ENCODE peak calls at places on chromosomes 5 and 9, in six cellular contexts. One of them, this sample, is unnamed.

GRCh38 chr5:150255659-150256415 is 33.7 kb downstream of the CAMK2A start:
- DNase-seq in NK-92 treated with Interleukin-12 subunit alpha and Interleukin-12 subunit beta, amount 100 ng/mL, for 24 hours: no peak
- DNase-seq in HCEC 1CT: no peak
- DNase-seq in AG04450: no peak
- DNase-seq in nephron progenitor cell: no peak
- DNase-seq in germinal center: no peak
- DNase-seq in this sample: no peak

GRCh38 chr5:73126381-73126780 is 6.0 kb downstream of the TMEM171 start:
- DNase-seq in NK-92 treated with Interleukin-12 subunit alpha and Interleukin-12 subunit beta, amount 100 ng/mL, for 24 hours: no peak
- DNase-seq in HCEC 1CT: no peak
- DNase-seq in AG04450: no peak
- DNase-seq in nephron progenitor cell: no peak
- DNase-seq in germinal center: no peak
- DNase-seq in this sample: no peak

GRCh38 chr5:95283761-95284511 is 958 bp downstream of the MCTP1 start:
- DNase-seq in NK-92 treated with Interleukin-12 subunit alpha and Interleukin-12 subunit beta, amount 100 ng/mL, for 24 hours: no peak
- DNase-seq in HCEC 1CT: peak
- DNase-seq in AG04450: no peak
- DNase-seq in nephron progenitor cell: peak
- DNase-seq in germinal center: peak
- DNase-seq in this sample: peak

GRCh38 chr5:121164632-121165031 is 687.0 kb upstream of the FTMT start:
- DNase-seq in NK-92 treated with Interleukin-12 subunit alpha and Interleukin-12 subunit beta, amount 100 ng/mL, for 24 hours: no peak
- DNase-seq in HCEC 1CT: no peak
- DNase-seq in AG04450: no peak
- DNase-seq in nephron progenitor cell: no peak
- DNase-seq in germinal center: no peak
- DNase-seq in this sample: no peak

GRCh38 chr9:21997480-21997879 is 2.9 kb downstream of the CDKN2B-AS1 start:
- DNase-seq in NK-92 treated with Interleukin-12 subunit alpha and Interleukin-12 subunit beta, amount 100 ng/mL, for 24 hours: no peak
- DNase-seq in HCEC 1CT: no peak
- DNase-seq in AG04450: no peak
- DNase-seq in nephron progenitor cell: no peak
- DNase-seq in germinal center: no peak
- DNase-seq in this sample: no peak

GRCh38 chr9:75490326-75490725 is 400.1 kb upstream of the PCSK5 start:
- DNase-seq in NK-92 treated with Interleukin-12 subunit alpha and Interleukin-12 subunit beta, amount 100 ng/mL, for 24 hours: no peak
- DNase-seq in HCEC 1CT: no peak
- DNase-seq in AG04450: no peak
- DNase-seq in nephron progenitor cell: no peak
- DNase-seq in germinal center: no peak
- DNase-seq in this sample: no peak

GRCh38 chr9:136725612-136726011 is 13.2 kb downstream of the DIPK1B start:
- DNase-seq in NK-92 treated with Interleukin-12 subunit alpha and Interleukin-12 subunit beta, amount 100 ng/mL, for 24 hours: no peak
- DNase-seq in HCEC 1CT: peak
- DNase-seq in AG04450: no peak
- DNase-seq in nephron progenitor cell: no peak
- DNase-seq in germinal center: no peak
- DNase-seq in this sample: no peak

GRCh38 chr5:33212900-33213299 is 227.9 kb upstream of the TARS1 start:
- DNase-seq in NK-92 treated with Interleukin-12 subunit alpha and Interleukin-12 subunit beta, amount 100 ng/mL, for 24 hours: no peak
- DNase-seq in HCEC 1CT: no peak
- DNase-seq in AG04450: no peak
- DNase-seq in nephron progenitor cell: no peak
- DNase-seq in germinal center: no peak
- DNase-seq in this sample: no peak

GRCh38 chr5:60340965-60341471 is 358.9 kb downstream of the DEPDC1B start:
- DNase-seq in NK-92 treated with Interleukin-12 subunit alpha and Interleukin-12 subunit beta, amount 100 ng/mL, for 24 hours: no peak
- DNase-seq in HCEC 1CT: no peak
- DNase-seq in AG04450: no peak
- DNase-seq in nephron progenitor cell: no peak
- DNase-seq in germinal center: no peak
- DNase-seq in this sample: no peak

GRCh38 chr5:128579669-128580068 is 41.6 kb upstream of the FBN2 start:
- DNase-seq in NK-92 treated with Interleukin-12 subunit alpha and Interleukin-12 subunit beta, amount 100 ng/mL, for 24 hours: no peak
- DNase-seq in HCEC 1CT: peak
- DNase-seq in AG04450: no peak
- DNase-seq in nephron progenitor cell: no peak
- DNase-seq in germinal center: no peak
- DNase-seq in this sample: no peak

GRCh38 chr5:122774519-122774860 is 390 bp upstream of the SNX2 start:
- DNase-seq in NK-92 treated with Interleukin-12 subunit alpha and Interleukin-12 subunit beta, amount 100 ng/mL, for 24 hours: no peak
- DNase-seq in HCEC 1CT: no peak
- DNase-seq in AG04450: no peak
- DNase-seq in nephron progenitor cell: no peak
- DNase-seq in germinal center: no peak
- DNase-seq in this sample: no peak

GRCh38 chr9:31321686-31322085 is 1062.8 kb upstream of the ACO1 start:
- DNase-seq in NK-92 treated with Interleukin-12 subunit alpha and Interleukin-12 subunit beta, amount 100 ng/mL, for 24 hours: no peak
- DNase-seq in HCEC 1CT: no peak
- DNase-seq in AG04450: no peak
- DNase-seq in nephron progenitor cell: no peak
- DNase-seq in germinal center: no peak
- DNase-seq in this sample: no peak

GRCh38 chr5:1555011-1555807 is 31.4 kb upstream of the LPCAT1 start:
- DNase-seq in NK-92 treated with Interleukin-12 subunit alpha and Interleukin-12 subunit beta, amount 100 ng/mL, for 24 hours: no peak
- DNase-seq in HCEC 1CT: peak
- DNase-seq in AG04450: no peak
- DNase-seq in nephron progenitor cell: no peak
- DNase-seq in germinal center: no peak
- DNase-seq in this sample: peak

GRCh38 chr5:141373673-141374317 is at the start of gene PCDHGA6:
- DNase-seq in NK-92 treated with Interleukin-12 subunit alpha and Interleukin-12 subunit beta, amount 100 ng/mL, for 24 hours: no peak
- DNase-seq in HCEC 1CT: peak
- DNase-seq in AG04450: no peak
- DNase-seq in nephron progenitor cell: no peak
- DNase-seq in germinal center: no peak
- DNase-seq in this sample: no peak

GRCh38 chr5:140148508-140148907 is 22.8 kb downstream of the IGIP start:
- DNase-seq in NK-92 treated with Interleukin-12 subunit alpha and Interleukin-12 subunit beta, amount 100 ng/mL, for 24 hours: no peak
- DNase-seq in HCEC 1CT: no peak
- DNase-seq in AG04450: no peak
- DNase-seq in nephron progenitor cell: peak
- DNase-seq in germinal center: no peak
- DNase-seq in this sample: no peak

GRCh38 chr9:117232266-117232665 is 182.6 kb downstream of the ASTN2 start:
- DNase-seq in NK-92 treated with Interleukin-12 subunit alpha and Interleukin-12 subunit beta, amount 100 ng/mL, for 24 hours: no peak
- DNase-seq in HCEC 1CT: no peak
- DNase-seq in AG04450: no peak
- DNase-seq in nephron progenitor cell: no peak
- DNase-seq in germinal center: no peak
- DNase-seq in this sample: no peak

GRCh38 chr9:73081979-73082657 is 69.5 kb upstream of the ANXA1 start:
- DNase-seq in NK-92 treated with Interleukin-12 subunit alpha and Interleukin-12 subunit beta, amount 100 ng/mL, for 24 hours: no peak
- DNase-seq in HCEC 1CT: peak
- DNase-seq in AG04450: no peak
- DNase-seq in nephron progenitor cell: peak
- DNase-seq in germinal center: peak
- DNase-seq in this sample: no peak

GRCh38 chr5:133273661-133274596 is 222.1 kb downstream of the HSPA4 start:
- DNase-seq in NK-92 treated with Interleukin-12 subunit alpha and Interleukin-12 subunit beta, amount 100 ng/mL, for 24 hours: no peak
- DNase-seq in HCEC 1CT: no peak
- DNase-seq in AG04450: no peak
- DNase-seq in nephron progenitor cell: no peak
- DNase-seq in germinal center: no peak
- DNase-seq in this sample: no peak

GRCh38 chr5:117892360-117892759 is 1096.0 kb downstream of the DTWD2 start:
- DNase-seq in NK-92 treated with Interleukin-12 subunit alpha and Interleukin-12 subunit beta, amount 100 ng/mL, for 24 hours: no peak
- DNase-seq in HCEC 1CT: no peak
- DNase-seq in AG04450: no peak
- DNase-seq in nephron progenitor cell: no peak
- DNase-seq in germinal center: no peak
- DNase-seq in this sample: no peak

GRCh38 chr9:101468116-101468515 is 32.5 kb upstream of the ALDOB start:
- DNase-seq in NK-92 treated with Interleukin-12 subunit alpha and Interleukin-12 subunit beta, amount 100 ng/mL, for 24 hours: no peak
- DNase-seq in HCEC 1CT: no peak
- DNase-seq in AG04450: no peak
- DNase-seq in nephron progenitor cell: no peak
- DNase-seq in germinal center: no peak
- DNase-seq in this sample: no peak

GRCh38 chr5:133356386-133357331 is 255.7 kb downstream of the FSTL4 start:
- DNase-seq in NK-92 treated with Interleukin-12 subunit alpha and Interleukin-12 subunit beta, amount 100 ng/mL, for 24 hours: no peak
- DNase-seq in HCEC 1CT: no peak
- DNase-seq in AG04450: no peak
- DNase-seq in nephron progenitor cell: no peak
- DNase-seq in germinal center: no peak
- DNase-seq in this sample: no peak

GRCh38 chr9:117097761-117098160 is 317.1 kb downstream of the ASTN2 start:
- DNase-seq in NK-92 treated with Interleukin-12 subunit alpha and Interleukin-12 subunit beta, amount 100 ng/mL, for 24 hours: no peak
- DNase-seq in HCEC 1CT: no peak
- DNase-seq in AG04450: no peak
- DNase-seq in nephron progenitor cell: no peak
- DNase-seq in germinal center: no peak
- DNase-seq in this sample: no peak

GRCh38 chr9:81855538-81855937 is 72.7 kb upstream of the SPATA31D4 start:
- DNase-seq in NK-92 treated with Interleukin-12 subunit alpha and Interleukin-12 subunit beta, amount 100 ng/mL, for 24 hours: no peak
- DNase-seq in HCEC 1CT: peak
- DNase-seq in AG04450: no peak
- DNase-seq in nephron progenitor cell: no peak
- DNase-seq in germinal center: no peak
- DNase-seq in this sample: peak

GRCh38 chr5:10735569-10736255 is 25.3 kb downstream of the DAP start:
- DNase-seq in NK-92 treated with Interleukin-12 subunit alpha and Interleukin-12 subunit beta, amount 100 ng/mL, for 24 hours: no peak
- DNase-seq in HCEC 1CT: no peak
- DNase-seq in AG04450: no peak
- DNase-seq in nephron progenitor cell: no peak
- DNase-seq in germinal center: peak
- DNase-seq in this sample: no peak

GRCh38 chr9:19521205-19521604 is 112.4 kb downstream of the ACER2 start:
- DNase-seq in NK-92 treated with Interleukin-12 subunit alpha and Interleukin-12 subunit beta, amount 100 ng/mL, for 24 hours: no peak
- DNase-seq in HCEC 1CT: no peak
- DNase-seq in AG04450: no peak
- DNase-seq in nephron progenitor cell: no peak
- DNase-seq in germinal center: no peak
- DNase-seq in this sample: no peak

GRCh38 chr5:76999451-76999850 is 30.8 kb upstream of the AGGF1 start:
- DNase-seq in NK-92 treated with Interleukin-12 subunit alpha and Interleukin-12 subunit beta, amount 100 ng/mL, for 24 hours: no peak
- DNase-seq in HCEC 1CT: peak
- DNase-seq in AG04450: no peak
- DNase-seq in nephron progenitor cell: no peak
- DNase-seq in germinal center: no peak
- DNase-seq in this sample: no peak

This sample was measured in SJSA1.